ENCODE peak calls at places on chromosomes 6 and 20, in four cellular contexts. D is stimulated activated CD4-positive, alpha-beta T cell treated with anti-CD3 and anti-CD28 coated beads, Interleukin-4, amount 100 ng/mL, for 48 hours; Q is right cardiac atrium; T is stimulated activated CD8-positive, alpha-beta memory T cell treated with anti-CD3 and anti-CD28 coated beads, Interleukin-4, amount 100 ng/mL, for 4 hours. H is an unnamed sample.

GRCh38 chr6:53347250-53347920 is 1.4 kb downstream of the ELOVL5 start:
- DNase-seq in D (no peak), Q (peak), T (no peak), H (peak)

GRCh38 chr6:71608646-71609045 is 277.7 kb upstream of the RIMS1 start:
- DNase-seq in D (no peak), Q (no peak), T (no peak), H (no peak)

GRCh38 chr20:58524814-58525213 is 9.6 kb upstream of the APCDD1L start:
- DNase-seq in D (no peak), Q (no peak), T (no peak), H (no peak)

GRCh38 chr6:149320745-149321240 is 3.3 kb downstream of the TAB2 start:
- DNase-seq in D (no peak), Q (no peak), T (no peak), H (no peak)

GRCh38 chr6:19731286-19731685 is 105.9 kb upstream of the ID4 start:
- DNase-seq in D (no peak), Q (no peak), T (no peak), H (peak)

GRCh38 chr6:108368431-108369030 is 73.7 kb downstream of the AFG1L start:
- DNase-seq in D (no peak), Q (no peak), T (no peak), H (no peak)

GRCh38 chr6:144661101-144661806 is 376.1 kb downstream of the UTRN start:
- DNase-seq in D (no peak), Q (no peak), T (no peak), H (no peak)

GRCh38 chr20:63155266-63156165 is 60.4 kb downstream of the YTHDF1 start:
- DNase-seq in D (no peak), Q (no peak), T (no peak), H (no peak)

GRCh38 chr6:54710430-54710829 is 136.1 kb upstream of the FAM83B start:
- DNase-seq in D (no peak), Q (no peak), T (no peak), H (no peak)

GRCh38 chr6:139457482-139457881 is 83.0 kb upstream of the CITED2 start:
- DNase-seq in D (no peak), Q (no peak), T (no peak), H (no peak)

GRCh38 chr6:33746036-33746600 is 587 bp downstream of the IP6K3 start:
- DNase-seq in D (no peak), Q (peak), T (no peak), H (peak)

GRCh38 chr6:164378330-164378729 is 931.1 kb downstream of the C6orf118 start:
- DNase-seq in D (no peak), Q (no peak), T (no peak), H (no peak)

GRCh38 chr6:131781717-131782116 is 26.1 kb upstream of the ENPP1 start:
- DNase-seq in D (no peak), Q (no peak), T (no peak), H (no peak)

GRCh38 chr20:33392016-33392415 is 9.3 kb downstream of the CDK5RAP1 start:
- DNase-seq in D (no peak), Q (no peak), T (no peak), H (peak)

GRCh38 chr20:50306478-50307423 is 116.1 kb downstream of the CEBPB start:
- DNase-seq in D (no peak), Q (no peak), T (no peak), H (no peak)

GRCh38 chr6:98458713-98459112 is 375.7 kb upstream of the POU3F2 start:
- DNase-seq in D (no peak), Q (no peak), T (no peak), H (no peak)

GRCh38 chr20:33653218-33653899 is 8.8 kb upstream of the C20orf144 start:
- DNase-seq in D (no peak), Q (peak), T (no peak), H (peak)

GRCh38 chr6:37109714-37110454 is 60.1 kb upstream of the PIM1 start:
- DNase-seq in D (no peak), Q (no peak), T (no peak), H (peak)

GRCh38 chr20:34388000-34388399 is 24.9 kb downstream of the ITCH start:
- DNase-seq in D (no peak), Q (no peak), T (no peak), H (no peak)

GRCh38 chr6:13354331-13355042 is 26.1 kb upstream of the TBC1D7 start:
- DNase-seq in D (no peak), Q (no peak), T (no peak), H (peak)

GRCh38 chr20:59042151-59042795 is at the start of gene PRELID3B:
- DNase-seq in D (no peak), Q (peak), T (no peak), H (peak)

GRCh38 chr20:63519765-63520593 is 586 bp upstream of the PPDPF start:
- DNase-seq in D (peak), Q (peak), T (peak), H (peak)

GRCh38 chr6:107822154-107823046 is 1.7 kb downstream of the SCML4 start:
- DNase-seq in D (no peak), Q (no peak), T (no peak), H (no peak)

GRCh38 chr6:94645191-94645590 is 932.1 kb upstream of the MANEA start:
- DNase-seq in D (no peak), Q (no peak), T (no peak), H (no peak)

GRCh38 chr6:113361014-113361645 is 496.0 kb upstream of the MARCKS start:
- DNase-seq in D (no peak), Q (no peak), T (no peak), H (peak)

GRCh38 chr6:98639236-98639635 is 195.1 kb upstream of the POU3F2 start:
- DNase-seq in D (no peak), Q (no peak), T (no peak), H (no peak)

GRCh38 chr20:46811328-46812084 is 83.1 kb upstream of the EYA2 start:
- DNase-seq in D (no peak), Q (no peak), T (no peak), H (no peak)

GRCh38 chr20:437787-438486 is 24.4 kb downstream of the TBC1D20 start:
- DNase-seq in D (no peak), Q (no peak), T (no peak), H (no peak)

GRCh38 chr6:169577974-169578373 is 123.9 kb downstream of the WDR27 start:
- DNase-seq in D (no peak), Q (no peak), T (no peak), H (no peak)

GRCh38 chr6:37565267-37566208 is 65.8 kb upstream of the CCDC167 start:
- DNase-seq in D (no peak), Q (peak), T (no peak), H (no peak)

GRCh38 chr6:61809004-61809595 is 476.9 kb downstream of the KHDRBS2 start:
- DNase-seq in D (no peak), Q (no peak), T (no peak), H (peak)

GRCh38 chr6:122833229-122833556 is 44.1 kb downstream of the SMPDL3A start:
- DNase-seq in D (no peak), Q (no peak), T (no peak), H (no peak)

GRCh38 chr6:31386977-31387376 is 16.4 kb upstream of the MICA start:
- DNase-seq in D (no peak), Q (no peak), T (no peak), H (no peak)

GRCh38 chr20:2521369-2522305 is 12.9 kb upstream of the ZNF343 start:
- DNase-seq in D (peak), Q (peak), T (no peak), H (peak)

H was measured in mesenchymal stem cell.